ENCODE peak calls at places on chromosomes 12 and 14, in five cellular contexts. U is anterior cingulate cortex, J is lung, R is T-helper 1 cell, E is COR-L47. N is an unnamed sample.

GRCh38 chr12:51307655-51308593 is 16.1 kb downstream of the BIN2 start:
- DNase-seq in U (no peak), J (no peak), R (no peak), E (no peak), N (no peak)

GRCh38 chr12:60872850-60873713 is 1277.3 kb downstream of the SLC16A7 start:
- DNase-seq in U (no peak), J (no peak), R (no peak), E (no peak), N (no peak)

GRCh38 chr12:93297032-93297431 is 80.7 kb upstream of the NUDT4 start:
- DNase-seq in U (no peak), J (no peak), R (no peak), E (no peak), N (no peak)

GRCh38 chr12:20808521-20808920 is 2.0 kb upstream of the SLCO1B3 start:
- DNase-seq in U (no peak), J (no peak), R (no peak), E (no peak), N (no peak)

GRCh38 chr14:105128059-105128458 is 40.5 kb downstream of the JAG2 start:
- DNase-seq in U (no peak), J (no peak), R (no peak), E (no peak), N (no peak)

GRCh38 chr12:3022961-3023360 is 54.2 kb upstream of the TSPAN9 start:
- DNase-seq in U (no peak), J (no peak), R (no peak), E (no peak), N (no peak)

GRCh38 chr12:19299765-19300164 is 139.5 kb upstream of the AEBP2 start:
- DNase-seq in U (no peak), J (peak), R (no peak), E (no peak), N (no peak)

GRCh38 chr12:51622564-51622963 is 31.5 kb downstream of the SCN8A start:
- DNase-seq in U (no peak), J (no peak), R (no peak), E (no peak), N (no peak)

GRCh38 chr12:60278209-60278608 is 682.4 kb downstream of the SLC16A7 start:
- DNase-seq in U (no peak), J (no peak), R (no peak), E (no peak), N (no peak)

GRCh38 chr14:24941719-24942118 is 108.2 kb downstream of the STXBP6 start:
- DNase-seq in U (no peak), J (no peak), R (no peak), E (peak), N (no peak)

GRCh38 chr14:97977711-97978261 is 1180.6 kb downstream of the VRK1 start:
- DNase-seq in U (peak), J (peak), R (peak), E (peak), N (peak)

GRCh38 chr12:95164656-95165055 is 52.6 kb downstream of the FGD6 start:
- DNase-seq in U (no peak), J (no peak), R (no peak), E (no peak), N (no peak)

GRCh38 chr14:104112113-104112505 is 26.3 kb upstream of the KIF26A start:
- DNase-seq in U (no peak), J (no peak), R (no peak), E (no peak), N (no peak)

GRCh38 chr14:73833530-73834257 is 17.9 kb upstream of the PTGR2 start:
- DNase-seq in U (no peak), J (no peak), R (no peak), E (no peak), N (peak)

GRCh38 chr12:96198970-96199369 is 4.8 kb downstream of the ELK3 start:
- DNase-seq in U (no peak), J (no peak), R (no peak), E (no peak), N (no peak)

GRCh38 chr12:25707056-25707455 is 154.0 kb upstream of the LMNTD1 start:
- DNase-seq in U (no peak), J (no peak), R (no peak), E (no peak), N (no peak)

GRCh38 chr12:11067514-11067913 is 5.4 kb upstream of the TAS2R46 start:
- DNase-seq in U (no peak), J (no peak), R (no peak), E (peak), N (peak)

GRCh38 chr12:116916122-116916521 is 5.4 kb downstream of the FBXW8 start:
- DNase-seq in U (no peak), J (no peak), R (no peak), E (no peak), N (no peak)

GRCh38 chr14:88765130-88765529 is 27.6 kb downstream of the EML5 start:
- DNase-seq in U (no peak), J (no peak), R (no peak), E (no peak), N (no peak)

GRCh38 chr14:105497671-105498429 is 6.8 kb downstream of the TEDC1 start:
- DNase-seq in U (no peak), J (no peak), R (no peak), E (peak), N (no peak)

GRCh38 chr12:69024413-69024812 is 91.4 kb upstream of the CPM start:
- DNase-seq in U (no peak), J (peak), R (no peak), E (peak), N (no peak)

GRCh38 chr14:93109572-93110481 is 5.9 kb downstream of the ITPK1 start:
- DNase-seq in U (no peak), J (no peak), R (no peak), E (no peak), N (no peak)

GRCh38 chr12:112283541-112283940 is 98.7 kb downstream of the HECTD4 start:
- DNase-seq in U (no peak), J (no peak), R (no peak), E (no peak), N (no peak)

GRCh38 chr14:70814466-70814865 is 5.2 kb upstream of the MAP3K9 start:
- DNase-seq in U (no peak), J (no peak), R (no peak), E (no peak), N (no peak)

GRCh38 chr14:98114122-98114895 is 1157.7 kb downstream of the BCL11B start:
- DNase-seq in U (no peak), J (no peak), R (no peak), E (no peak), N (no peak)

GRCh38 chr12:2413999-2414792 is 361.4 kb downstream of the CACNA1C start:
- DNase-seq in U (no peak), J (no peak), R (no peak), E (no peak), N (no peak)

GRCh38 chr14:94394594-94395305 is 6.3 kb upstream of the SERPINA1 start:
- DNase-seq in U (peak), J (peak), R (no peak), E (no peak), N (peak)